ENCODE peak calls at places on chromosomes 13 and 19, in ten cellular contexts. One of them, this sample, is unnamed.

GRCh38 chr13:75489502-75490263 is 7.7 kb upstream of the TBC1D4 start:
- DNase-seq in pancreas: no peak
- DNase-seq in CD8-positive, alpha-beta memory T cell: no peak
- DNase-seq in PC-9: peak; percentile 29
- DNase-seq in hepatocyte: peak; percentile 33
- DNase-seq in A549: peak; percentile 51
- DNase-seq in transverse colon: peak; percentile 27
- DNase-seq in upper lobe of right lung: peak; percentile 83
- DNase-seq in lung: peak; percentile 66
- DNase-seq in Peyer's patch: no peak
- DNase-seq in this sample: peak; percentile 25

GRCh38 chr19:17797397-17798201 is 2.7 kb downstream of the B3GNT3 start:
- DNase-seq in pancreas: peak; percentile 81
- DNase-seq in CD8-positive, alpha-beta memory T cell: no peak
- DNase-seq in PC-9: peak; percentile 84
- DNase-seq in hepatocyte: peak; percentile 88
- DNase-seq in A549: peak; percentile 84
- DNase-seq in transverse colon: peak; percentile 89
- DNase-seq in upper lobe of right lung: no peak
- DNase-seq in lung: no peak
- DNase-seq in Peyer's patch: no peak
- DNase-seq in this sample: no peak

GRCh38 chr19:17357724-17358123 is 19.4 kb downstream of the PLVAP start:
- DNase-seq in pancreas: no peak
- DNase-seq in CD8-positive, alpha-beta memory T cell: no peak
- DNase-seq in PC-9: no peak
- DNase-seq in hepatocyte: no peak
- DNase-seq in A549: no peak
- DNase-seq in transverse colon: no peak
- DNase-seq in upper lobe of right lung: no peak
- DNase-seq in lung: no peak
- DNase-seq in Peyer's patch: no peak
- DNase-seq in this sample: no peak

GRCh38 chr19:45774765-45775164 is 5.7 kb upstream of the SIX5 start:
- DNase-seq in pancreas: no peak
- DNase-seq in CD8-positive, alpha-beta memory T cell: no peak
- DNase-seq in PC-9: no peak
- DNase-seq in hepatocyte: no peak
- DNase-seq in A549: peak; percentile 65
- DNase-seq in transverse colon: peak; percentile 59
- DNase-seq in upper lobe of right lung: no peak
- DNase-seq in lung: no peak
- DNase-seq in Peyer's patch: no peak
- DNase-seq in this sample: no peak

GRCh38 chr19:47518139-47518538 is 3.3 kb upstream of the NAPA start:
- DNase-seq in pancreas: no peak
- DNase-seq in CD8-positive, alpha-beta memory T cell: peak; percentile 72
- DNase-seq in PC-9: no peak
- DNase-seq in hepatocyte: no peak
- DNase-seq in A549: no peak
- DNase-seq in transverse colon: peak; percentile 40
- DNase-seq in upper lobe of right lung: no peak
- DNase-seq in lung: no peak
- DNase-seq in Peyer's patch: peak; percentile 55
- DNase-seq in this sample: no peak

GRCh38 chr13:49649244-49649962 is 21.1 kb downstream of the ARL11 start:
- DNase-seq in pancreas: no peak
- DNase-seq in CD8-positive, alpha-beta memory T cell: no peak
- DNase-seq in PC-9: no peak
- DNase-seq in hepatocyte: peak; percentile 32
- DNase-seq in A549: peak; percentile 41
- DNase-seq in transverse colon: no peak
- DNase-seq in upper lobe of right lung: no peak
- DNase-seq in lung: no peak
- DNase-seq in Peyer's patch: no peak
- DNase-seq in this sample: no peak

GRCh38 chr19:4238831-4239230 is 8.0 kb upstream of the YJU2 start:
- DNase-seq in pancreas: no peak
- DNase-seq in CD8-positive, alpha-beta memory T cell: no peak
- DNase-seq in PC-9: no peak
- DNase-seq in hepatocyte: no peak
- DNase-seq in A549: no peak
- DNase-seq in transverse colon: no peak
- DNase-seq in upper lobe of right lung: no peak
- DNase-seq in lung: no peak
- DNase-seq in Peyer's patch: no peak
- DNase-seq in this sample: no peak

GRCh38 chr13:26759907-26760834 is at the start of gene GPR12:
- DNase-seq in pancreas: no peak
- DNase-seq in CD8-positive, alpha-beta memory T cell: no peak
- DNase-seq in PC-9: no peak
- DNase-seq in hepatocyte: no peak
- DNase-seq in A549: no peak
- DNase-seq in transverse colon: no peak
- DNase-seq in upper lobe of right lung: no peak
- DNase-seq in lung: no peak
- DNase-seq in Peyer's patch: no peak
- DNase-seq in this sample: no peak

GRCh38 chr13:51584731-51585191 is 499 bp downstream of the WDFY2 start:
- DNase-seq in pancreas: peak; percentile 70
- DNase-seq in CD8-positive, alpha-beta memory T cell: peak; percentile 85
- DNase-seq in PC-9: peak; percentile 59
- DNase-seq in hepatocyte: peak; percentile 81
- DNase-seq in A549: peak; percentile 66
- DNase-seq in transverse colon: peak; percentile 62
- DNase-seq in upper lobe of right lung: peak; percentile 85
- DNase-seq in lung: peak; percentile 63
- DNase-seq in Peyer's patch: peak; percentile 61
- DNase-seq in this sample: peak; percentile 69

GRCh38 chr13:90867336-90867683 is 480.2 kb upstream of the MIR17HG start:
- DNase-seq in pancreas: peak; percentile 47
- DNase-seq in CD8-positive, alpha-beta memory T cell: no peak
- DNase-seq in PC-9: peak; percentile 73
- DNase-seq in hepatocyte: peak; percentile 82
- DNase-seq in A549: peak; percentile 75
- DNase-seq in transverse colon: peak; percentile 63
- DNase-seq in upper lobe of right lung: peak; percentile 73
- DNase-seq in lung: peak; percentile 72
- DNase-seq in Peyer's patch: no peak
- DNase-seq in this sample: no peak

GRCh38 chr13:25468330-25469178 is 96.8 kb downstream of the ATP8A2 start:
- DNase-seq in pancreas: no peak
- DNase-seq in CD8-positive, alpha-beta memory T cell: no peak
- DNase-seq in PC-9: no peak
- DNase-seq in hepatocyte: peak; percentile 66
- DNase-seq in A549: no peak
- DNase-seq in transverse colon: no peak
- DNase-seq in upper lobe of right lung: no peak
- DNase-seq in lung: no peak
- DNase-seq in Peyer's patch: no peak
- DNase-seq in this sample: no peak

GRCh38 chr13:51849145-51850101 is 4.4 kb upstream of the TMEM272 start:
- DNase-seq in pancreas: no peak
- DNase-seq in CD8-positive, alpha-beta memory T cell: no peak
- DNase-seq in PC-9: peak; percentile 7
- DNase-seq in hepatocyte: no peak
- DNase-seq in A549: peak; percentile 14
- DNase-seq in transverse colon: no peak
- DNase-seq in upper lobe of right lung: peak; percentile 72
- DNase-seq in lung: no peak
- DNase-seq in Peyer's patch: no peak
- DNase-seq in this sample: peak; percentile 14

GRCh38 chr19:35039881-35040456 is 1.6 kb upstream of the HPN start:
- DNase-seq in pancreas: no peak
- DNase-seq in CD8-positive, alpha-beta memory T cell: no peak
- DNase-seq in PC-9: no peak
- DNase-seq in hepatocyte: no peak
- DNase-seq in A549: no peak
- DNase-seq in transverse colon: no peak
- DNase-seq in upper lobe of right lung: no peak
- DNase-seq in lung: no peak
- DNase-seq in Peyer's patch: no peak
- DNase-seq in this sample: no peak
- H3K4me3 ChIP-seq in pancreas: no peak overlapping the region
- H3K4me3 ChIP-seq in CD8-positive, alpha-beta memory T cell: peak overlapping the region; percentile 56
- H3K4me3 ChIP-seq in PC-9: no peak overlapping the region
- H3K4me3 ChIP-seq in hepatocyte: no peak overlapping the region
- H3K4me3 ChIP-seq in A549: no peak overlapping the region
- H3K4me3 ChIP-seq in transverse colon: peak overlapping the region; percentile 1
- H3K4me3 ChIP-seq in upper lobe of right lung: peak overlapping the region; percentile 25
- H3K4me3 ChIP-seq in lung: no peak overlapping the region
- H3K4me3 ChIP-seq in Peyer's patch: no peak overlapping the region
- H3K4me3 ChIP-seq in this sample: no peak overlapping the region

DNA sequence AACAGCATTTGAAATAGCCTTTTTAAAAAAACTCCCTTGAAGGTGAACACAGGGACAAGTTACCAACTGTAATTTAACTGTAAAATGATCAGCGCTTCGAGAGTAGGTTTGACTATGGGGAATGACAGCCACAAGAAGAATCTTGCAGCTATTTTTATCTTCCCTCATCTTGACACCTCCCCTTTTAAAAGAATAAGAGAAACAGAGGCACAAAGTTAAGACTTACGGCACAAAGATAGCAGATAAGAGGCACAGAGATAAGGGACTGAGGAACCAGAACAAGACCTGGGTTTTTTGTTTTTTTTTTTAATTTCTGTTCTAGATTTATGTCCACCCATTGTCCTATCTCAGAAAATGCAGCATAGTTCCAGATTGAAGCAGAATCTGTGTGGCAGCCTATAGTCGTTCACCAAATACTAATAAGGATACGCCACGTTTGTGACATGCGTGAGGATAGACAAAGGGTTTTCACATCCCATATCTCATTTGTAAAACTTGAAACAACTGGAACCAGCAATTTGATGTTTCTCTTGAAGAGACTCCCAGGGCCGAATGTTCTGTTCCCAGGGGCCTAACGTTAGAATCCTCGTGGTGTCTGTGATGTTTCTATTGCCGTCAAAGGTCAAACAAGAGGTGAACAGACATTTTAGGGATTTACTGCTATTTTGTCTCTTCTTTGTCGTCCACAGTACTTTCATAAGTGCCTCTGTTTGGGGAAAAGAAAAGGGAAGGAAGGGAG is 154.9 kb downstream of the DCT start:
- DNase-seq in pancreas: no peak
- DNase-seq in CD8-positive, alpha-beta memory T cell: no peak
- DNase-seq in PC-9: no peak
- DNase-seq in hepatocyte: no peak
- DNase-seq in A549: no peak
- DNase-seq in transverse colon: no peak
- DNase-seq in upper lobe of right lung: no peak
- DNase-seq in lung: no peak
- DNase-seq in Peyer's patch: no peak
- DNase-seq in this sample: no peak
- H3K9me3 ChIP-seq in pancreas: no peaks in the 10 kb centered on the region
- H3K9me3 ChIP-seq in CD8-positive, alpha-beta memory T cell: no peaks in the 10 kb centered on the region
- H3K9me3 ChIP-seq in PC-9: no peaks in the 10 kb centered on the region
- H3K9me3 ChIP-seq in hepatocyte: no peaks in the 10 kb centered on the region
- H3K9me3 ChIP-seq in A549: no peaks in the 10 kb centered on the region
- H3K9me3 ChIP-seq in transverse colon: no peaks in the 10 kb centered on the region
- H3K9me3 ChIP-seq in upper lobe of right lung: no peaks in the 10 kb centered on the region
- H3K9me3 ChIP-seq in lung: no peaks in the 10 kb centered on the region
- H3K9me3 ChIP-seq in Peyer's patch: no peaks in the 10 kb centered on the region
- H3K9me3 ChIP-seq in this sample: no peaks in the 10 kb centered on the region

GRCh38 chr19:51282335-51282734 is 29.1 kb upstream of the IGLON5 start:
- DNase-seq in pancreas: no peak
- DNase-seq in CD8-positive, alpha-beta memory T cell: no peak
- DNase-seq in PC-9: no peak
- DNase-seq in hepatocyte: no peak
- DNase-seq in A549: no peak
- DNase-seq in transverse colon: no peak
- DNase-seq in upper lobe of right lung: no peak
- DNase-seq in lung: no peak
- DNase-seq in Peyer's patch: no peak
- DNase-seq in this sample: no peak

GRCh38 chr19:51274371-51274770 is 23.5 kb downstream of the SIGLECL1 start:
- DNase-seq in pancreas: no peak
- DNase-seq in CD8-positive, alpha-beta memory T cell: no peak
- DNase-seq in PC-9: no peak
- DNase-seq in hepatocyte: no peak
- DNase-seq in A549: no peak
- DNase-seq in transverse colon: no peak
- DNase-seq in upper lobe of right lung: no peak
- DNase-seq in lung: no peak
- DNase-seq in Peyer's patch: no peak
- DNase-seq in this sample: no peak

GRCh38 chr19:51274037-51274370 is 23.1 kb downstream of the SIGLECL1 start:
- DNase-seq in pancreas: no peak
- DNase-seq in CD8-positive, alpha-beta memory T cell: no peak
- DNase-seq in PC-9: no peak
- DNase-seq in hepatocyte: no peak
- DNase-seq in A549: peak; percentile 37
- DNase-seq in transverse colon: no peak
- DNase-seq in upper lobe of right lung: no peak
- DNase-seq in lung: no peak
- DNase-seq in Peyer's patch: no peak
- DNase-seq in this sample: no peak

GRCh38 chr19:51272183-51272817 is 21.4 kb downstream of the SIGLECL1 start:
- DNase-seq in pancreas: no peak
- DNase-seq in CD8-positive, alpha-beta memory T cell: no peak
- DNase-seq in PC-9: no peak
- DNase-seq in hepatocyte: no peak
- DNase-seq in A549: no peak
- DNase-seq in transverse colon: no peak
- DNase-seq in upper lobe of right lung: no peak
- DNase-seq in lung: no peak
- DNase-seq in Peyer's patch: no peak
- DNase-seq in this sample: no peak

GRCh38 chr19:51277112-51277511 is 26.2 kb downstream of the SIGLECL1 start:
- DNase-seq in pancreas: no peak
- DNase-seq in CD8-positive, alpha-beta memory T cell: no peak
- DNase-seq in PC-9: no peak
- DNase-seq in hepatocyte: no peak
- DNase-seq in A549: no peak
- DNase-seq in transverse colon: no peak
- DNase-seq in upper lobe of right lung: no peak
- DNase-seq in lung: no peak
- DNase-seq in Peyer's patch: no peak
- DNase-seq in this sample: no peak
- H3K4me1 ChIP-seq in pancreas: no peaks in the 10 kb centered on the region
- H3K4me1 ChIP-seq in CD8-positive, alpha-beta memory T cell: no peaks in the 10 kb centered on the region
- H3K4me1 ChIP-seq in PC-9: no peaks in the 10 kb centered on the region
- H3K4me1 ChIP-seq in hepatocyte: no peaks in the 10 kb centered on the region
- H3K4me1 ChIP-seq in A549: peaks cover 12% of the 10 kb centered on the region
- H3K4me1 ChIP-seq in transverse colon: no peaks in the 10 kb centered on the region
- H3K4me1 ChIP-seq in upper lobe of right lung: no peaks in the 10 kb centered on the region
- H3K4me1 ChIP-seq in lung: no peaks in the 10 kb centered on the region
- H3K4me1 ChIP-seq in Peyer's patch: no peaks in the 10 kb centered on the region
- H3K4me1 ChIP-seq in this sample: peaks cover 3% of the 10 kb centered on the region

DNA sequence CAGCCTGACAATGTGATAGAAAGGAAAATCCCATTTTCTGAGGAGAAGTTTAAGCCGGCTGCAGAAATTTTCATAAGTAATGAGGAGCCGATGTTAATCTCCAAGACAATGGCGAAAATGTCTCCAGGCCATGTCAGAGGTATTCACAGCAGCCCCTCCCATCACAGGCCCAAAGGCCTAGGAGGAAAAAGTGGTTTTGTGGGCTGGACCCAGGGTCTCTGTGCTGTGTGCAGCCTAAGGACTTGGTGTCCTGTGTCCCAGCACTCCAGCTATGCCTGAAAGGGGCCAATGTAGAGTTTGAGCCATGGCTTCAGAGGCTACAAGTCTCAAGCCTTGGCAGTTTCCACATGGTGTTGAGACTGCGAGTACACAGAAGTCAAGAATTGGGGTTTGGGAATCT is 32.9 kb upstream of the GPC6 start:
- DNase-seq in pancreas: no peak
- DNase-seq in CD8-positive, alpha-beta memory T cell: no peak
- DNase-seq in PC-9: no peak
- DNase-seq in hepatocyte: no peak
- DNase-seq in A549: no peak
- DNase-seq in transverse colon: no peak
- DNase-seq in upper lobe of right lung: no peak
- DNase-seq in lung: no peak
- DNase-seq in Peyer's patch: no peak
- DNase-seq in this sample: no peak
- H3K4me3 ChIP-seq in pancreas: no peak overlapping the region
- H3K4me3 ChIP-seq in CD8-positive, alpha-beta memory T cell: no peak overlapping the region
- H3K4me3 ChIP-seq in PC-9: no peak overlapping the region
- H3K4me3 ChIP-seq in hepatocyte: no peak overlapping the region
- H3K4me3 ChIP-seq in A549: no peak overlapping the region
- H3K4me3 ChIP-seq in transverse colon: no peak overlapping the region
- H3K4me3 ChIP-seq in upper lobe of right lung: no peak overlapping the region
- H3K4me3 ChIP-seq in lung: no peak overlapping the region
- H3K4me3 ChIP-seq in Peyer's patch: no peak overlapping the region
- H3K4me3 ChIP-seq in this sample: no peak overlapping the region

This sample was measured in CD4-positive, CD25-positive, alpha-beta regulatory T cell.